ENCODE peak calls at places on chromosomes 13 and 19, in four cellular contexts. V is HL-60, Z is K562, M is GM12878. L is an unnamed sample.

GRCh38 chr13:112102243-112102642 is 35.3 kb downstream of the SOX1 start:
- DNase-seq in V (no peak), Z (no peak), M (no peak), L (no peak)

GRCh38 chr19:2048959-2049740 is 1.9 kb downstream of the MKNK2 start:
- DNase-seq in V (no peak), Z (no peak), M (no peak), L (no peak)

GRCh38 chr19:15436012-15436825 is 13.5 kb downstream of the WIZ start:
- DNase-seq in V (no peak), Z (peak), M (no peak), L (no peak)

GRCh38 chr13:83220241-83220640 is 662.0 kb downstream of the SLITRK1 start:
- DNase-seq in V (no peak), Z (no peak), M (no peak), L (no peak)

GRCh38 chr19:29596885-29597525 is 9.1 kb upstream of the POP4 start:
- DNase-seq in V (no peak), Z (peak), M (no peak), L (no peak)

GRCh38 chr19:4639531-4640246 is 373 bp downstream of the TNFAIP8L1 start:
- DNase-seq in V (no peak), Z (no peak), M (no peak), L (no peak)

GRCh38 chr19:47094557-47095517 is 18.7 kb downstream of the ZC3H4 start:
- DNase-seq in V (peak), Z (no peak), M (no peak), L (no peak)

GRCh38 chr19:48421548-48421947 is 24.2 kb upstream of the GRWD1 start:
- DNase-seq in V (no peak), Z (no peak), M (no peak), L (no peak)

GRCh38 chr13:77990973-77991372 is 72.3 kb upstream of the EDNRB start:
- DNase-seq in V (no peak), Z (no peak), M (no peak), L (no peak)

GRCh38 chr19:17327654-17328516 is 6.8 kb downstream of the ANO8 start:
- DNase-seq in V (peak), Z (peak), M (no peak), L (peak)

GRCh38 chr13:30880756-30881155 is 25.3 kb upstream of the MEDAG start:
- DNase-seq in V (no peak), Z (no peak), M (no peak), L (no peak)

GRCh38 chr13:65971541-65971940 is 1258.6 kb downstream of the PCDH9 start:
- DNase-seq in V (no peak), Z (no peak), M (no peak), L (no peak)

DNA sequence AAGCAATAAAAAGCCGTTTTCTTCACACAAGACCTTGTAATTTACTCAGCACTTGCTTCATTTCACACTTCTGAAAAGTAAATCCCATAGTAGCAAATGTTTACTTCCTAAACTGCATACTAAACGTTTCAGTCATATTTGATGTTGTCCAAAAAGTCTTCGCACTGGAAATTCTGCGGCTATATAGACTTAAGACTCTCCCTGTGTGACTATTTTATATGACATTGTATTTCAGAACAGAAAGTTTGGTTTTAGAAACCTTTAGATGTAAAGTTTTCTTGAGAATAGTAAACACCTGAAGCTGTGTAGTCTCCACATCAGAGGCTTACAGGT is 29.6 kb downstream of the ZAR1L start:
- DNase-seq in V (no peak), Z (no peak), M (no peak), L (no peak)
- TF ChIP-seq POLR2AphosphoS5 in V (no peak), Z (no peak), M (no peak), L (no peak)

GRCh38 chr19:42538841-42539709 is 10.8 kb upstream of the CEACAM1 start:
- DNase-seq in V (no peak), Z (no peak), M (no peak), L (no peak)

GRCh38 chr19:42544146-42544545 is 15.9 kb upstream of the CEACAM1 start:
- DNase-seq in V (no peak), Z (no peak), M (no peak), L (no peak)

GRCh38 chr19:42542791-42543190 is 14.5 kb upstream of the CEACAM1 start:
- DNase-seq in V (no peak), Z (no peak), M (no peak), L (no peak)

GRCh38 chr19:42540071-42540553 is 11.8 kb upstream of the CEACAM1 start:
- DNase-seq in V (no peak), Z (no peak), M (no peak), L (no peak)
- TF ChIP-seq SPI1 in V (no peak), Z (no peak), M (no peak), L (no peak)

DNA sequence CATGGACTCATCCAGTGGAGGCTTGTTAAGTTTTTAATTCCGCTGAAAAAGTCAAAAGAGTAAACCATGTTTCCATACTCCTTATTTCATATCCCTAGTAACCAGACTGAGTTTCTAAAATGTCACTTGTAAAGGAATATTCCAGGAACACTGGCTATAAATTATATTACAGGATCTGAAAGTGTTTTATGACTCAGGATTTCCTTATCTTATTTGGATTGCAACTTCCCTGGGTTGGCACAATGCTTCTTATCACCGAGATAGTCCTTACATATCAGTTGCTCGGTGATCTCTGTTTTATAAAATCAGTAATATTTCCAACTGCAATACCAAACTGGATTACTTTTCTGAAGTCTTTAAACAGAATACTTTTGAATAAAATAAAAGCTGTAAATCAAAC is 180.3 kb upstream of the TSC22D1 start:
- DNase-seq in V (no peak), Z (no peak), M (no peak), L (no peak)
- TF ChIP-seq POLR2AphosphoS5 in V (no peak), Z (no peak), M (no peak), L (no peak)

GRCh38 chr13:73140804-73141203 is 82.0 kb downstream of the KLF5 start:
- DNase-seq in V (no peak), Z (no peak), M (no peak), L (no peak)

GRCh38 chr13:73138276-73138950 is 79.6 kb downstream of the KLF5 start:
- DNase-seq in V (no peak), Z (no peak), M (no peak), L (no peak)

GRCh38 chr13:73136776-73137175 is 78.0 kb downstream of the KLF5 start:
- DNase-seq in V (no peak), Z (no peak), M (no peak), L (no peak)

GRCh38 chr13:73141292-73141771 is 82.5 kb downstream of the KLF5 start:
- DNase-seq in V (no peak), Z (no peak), M (no peak), L (no peak)

GRCh38 chr13:73138967-73139491 is 80.2 kb downstream of the KLF5 start:
- DNase-seq in V (no peak), Z (no peak), M (no peak), L (no peak)
- TF ChIP-seq SPI1 in V (no peak), Z (no peak), M (no peak), L (no peak)

DNA sequence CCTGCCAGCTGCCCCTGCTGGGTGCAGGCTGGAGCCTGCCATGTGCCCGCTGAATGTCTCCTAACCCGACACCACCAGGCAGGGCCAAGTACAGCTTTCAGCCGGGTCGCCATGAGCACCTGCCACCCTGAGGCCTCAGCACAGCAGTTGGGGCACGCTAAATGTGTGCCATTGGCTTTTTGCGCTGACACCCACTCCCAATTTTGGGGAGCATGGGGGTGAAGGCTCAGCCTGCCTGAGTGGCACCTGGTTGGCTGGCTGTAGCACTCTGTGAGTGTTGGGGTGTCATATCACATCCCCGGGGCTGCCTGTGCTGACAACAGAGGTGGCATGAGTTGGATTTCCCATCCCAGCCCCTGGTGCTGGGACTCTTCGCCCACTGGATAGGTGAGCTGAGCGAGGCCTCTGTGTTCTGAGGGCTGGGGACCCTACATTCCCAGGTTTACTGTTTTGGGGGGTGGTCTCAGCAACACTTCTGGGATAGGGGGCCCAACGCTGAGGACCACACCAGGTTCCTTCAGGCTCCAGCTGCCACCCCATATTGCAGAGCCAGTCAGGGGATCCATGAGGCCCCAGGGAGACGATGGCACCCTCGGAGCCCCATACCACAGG is 7.2 kb upstream of the RELB start:
- DNase-seq in V (no peak), Z (no peak), M (no peak), L (no peak)
- TF ChIP-seq POLR2AphosphoS5 in V (no peak), Z (no peak), M (no peak), L (no peak)

GRCh38 chr13:68261105-68261504 is 1031.0 kb upstream of the PCDH9 start:
- DNase-seq in V (no peak), Z (peak), M (no peak), L (no peak)
- TF ChIP-seq SPI1 in V (no peak), Z (no peak), M (no peak), L (no peak)

DNA sequence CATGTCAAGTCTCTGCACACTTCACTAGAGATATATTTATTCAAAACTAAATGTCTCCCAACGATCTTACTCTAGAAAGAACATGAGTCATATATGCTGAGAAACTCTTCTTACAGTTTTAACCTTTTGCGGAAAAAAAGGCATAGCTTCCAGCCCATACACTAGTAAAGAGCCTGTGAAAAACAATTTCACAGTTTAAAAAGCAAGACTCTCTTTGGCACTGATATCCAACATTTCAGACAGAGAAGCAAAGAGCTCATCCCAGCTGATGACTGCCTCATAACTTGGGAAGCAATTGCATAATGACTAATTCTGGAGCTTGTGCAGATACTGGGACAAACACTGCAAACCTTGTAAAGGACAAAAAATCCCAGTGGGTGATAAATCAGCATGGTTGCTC is 88.0 kb downstream of the ENOX1 start:
- DNase-seq in V (no peak), Z (no peak), M (no peak), L (no peak)
- TF ChIP-seq POLR2AphosphoS5 in V (no peak), Z (no peak), M (no peak), L (no peak)

GRCh38 chr13:99655351-99656091 is 154.2 kb downstream of the TM9SF2 start:
- DNase-seq in V (no peak), Z (no peak), M (no peak), L (no peak)
- TF ChIP-seq SPI1 in V (no peak), Z (no peak), M (no peak), L (no peak)

GRCh38 chr19:40785526-40785925 is 7.5 kb downstream of the RAB4B start:
- DNase-seq in V (no peak), Z (no peak), M (no peak), L (no peak)
- TF ChIP-seq POLR2AphosphoS5 in V (no peak), Z (no peak), M (no peak), L (no peak)

L was measured in GM12891.